ENCODE peak calls at places on chromosomes 7 and 10, in eight cellular contexts. One of them, this sample, is unnamed.

GRCh38 chr10:112136816-112137215 is 46.7 kb downstream of the GPAM start:
- DNase-seq in stimulated activated CD4-positive, alpha-beta T cell treated with anti-CD3 and anti-CD28 coated beads, Interleukin-4, amount 100 ng/mL, for 24 hours: no peak
- DNase-seq in GM20000: no peak
- DNase-seq in AG08395: no peak
- DNase-seq in NCI-H510A: no peak
- DNase-seq in stimulated activated CD8-positive, alpha-beta memory T cell treated with anti-CD3 and anti-CD28 coated beads, Interleukin-4, amount 100 ng/mL, for 4 hours: no peak
- DNase-seq in substantia nigra: no peak
- DNase-seq in neural crest cell: no peak
- DNase-seq in this sample: no peak

GRCh38 chr10:15209827-15210509 is 41.5 kb upstream of the NMT2 start:
- DNase-seq in stimulated activated CD4-positive, alpha-beta T cell treated with anti-CD3 and anti-CD28 coated beads, Interleukin-4, amount 100 ng/mL, for 24 hours: peak
- DNase-seq in GM20000: peak
- DNase-seq in AG08395: peak
- DNase-seq in NCI-H510A: peak
- DNase-seq in stimulated activated CD8-positive, alpha-beta memory T cell treated with anti-CD3 and anti-CD28 coated beads, Interleukin-4, amount 100 ng/mL, for 4 hours: peak
- DNase-seq in substantia nigra: peak
- DNase-seq in neural crest cell: peak
- DNase-seq in this sample: peak

GRCh38 chr7:29977926-29978652 is 11.5 kb downstream of the SCRN1 start:
- DNase-seq in stimulated activated CD4-positive, alpha-beta T cell treated with anti-CD3 and anti-CD28 coated beads, Interleukin-4, amount 100 ng/mL, for 24 hours: no peak
- DNase-seq in GM20000: no peak
- DNase-seq in AG08395: no peak
- DNase-seq in NCI-H510A: no peak
- DNase-seq in stimulated activated CD8-positive, alpha-beta memory T cell treated with anti-CD3 and anti-CD28 coated beads, Interleukin-4, amount 100 ng/mL, for 4 hours: no peak
- DNase-seq in substantia nigra: no peak
- DNase-seq in neural crest cell: no peak
- DNase-seq in this sample: peak

GRCh38 chr7:151460474-151460855 is 20.5 kb upstream of the CRYGN start:
- DNase-seq in stimulated activated CD4-positive, alpha-beta T cell treated with anti-CD3 and anti-CD28 coated beads, Interleukin-4, amount 100 ng/mL, for 24 hours: no peak
- DNase-seq in GM20000: no peak
- DNase-seq in AG08395: no peak
- DNase-seq in NCI-H510A: no peak
- DNase-seq in stimulated activated CD8-positive, alpha-beta memory T cell treated with anti-CD3 and anti-CD28 coated beads, Interleukin-4, amount 100 ng/mL, for 4 hours: no peak
- DNase-seq in substantia nigra: no peak
- DNase-seq in neural crest cell: no peak
- DNase-seq in this sample: no peak

GRCh38 chr10:76274933-76275332 is 843.5 kb downstream of the LRMDA start:
- DNase-seq in stimulated activated CD4-positive, alpha-beta T cell treated with anti-CD3 and anti-CD28 coated beads, Interleukin-4, amount 100 ng/mL, for 24 hours: no peak
- DNase-seq in GM20000: no peak
- DNase-seq in AG08395: no peak
- DNase-seq in NCI-H510A: no peak
- DNase-seq in stimulated activated CD8-positive, alpha-beta memory T cell treated with anti-CD3 and anti-CD28 coated beads, Interleukin-4, amount 100 ng/mL, for 4 hours: no peak
- DNase-seq in substantia nigra: no peak
- DNase-seq in neural crest cell: no peak
- DNase-seq in this sample: no peak

GRCh38 chr7:73869011-73869785 is 8.2 kb downstream of the TMEM270 start:
- DNase-seq in stimulated activated CD4-positive, alpha-beta T cell treated with anti-CD3 and anti-CD28 coated beads, Interleukin-4, amount 100 ng/mL, for 24 hours: no peak
- DNase-seq in GM20000: no peak
- DNase-seq in AG08395: no peak
- DNase-seq in NCI-H510A: no peak
- DNase-seq in stimulated activated CD8-positive, alpha-beta memory T cell treated with anti-CD3 and anti-CD28 coated beads, Interleukin-4, amount 100 ng/mL, for 4 hours: no peak
- DNase-seq in substantia nigra: no peak
- DNase-seq in neural crest cell: no peak
- DNase-seq in this sample: no peak

GRCh38 chr10:124665558-124665957 is 78.6 kb downstream of the FAM53B start:
- DNase-seq in stimulated activated CD4-positive, alpha-beta T cell treated with anti-CD3 and anti-CD28 coated beads, Interleukin-4, amount 100 ng/mL, for 24 hours: no peak
- DNase-seq in GM20000: no peak
- DNase-seq in AG08395: no peak
- DNase-seq in NCI-H510A: no peak
- DNase-seq in stimulated activated CD8-positive, alpha-beta memory T cell treated with anti-CD3 and anti-CD28 coated beads, Interleukin-4, amount 100 ng/mL, for 4 hours: no peak
- DNase-seq in substantia nigra: no peak
- DNase-seq in neural crest cell: no peak
- DNase-seq in this sample: no peak

GRCh38 chr10:19563424-19564141 is 252.6 kb upstream of the PLXDC2 start:
- DNase-seq in stimulated activated CD4-positive, alpha-beta T cell treated with anti-CD3 and anti-CD28 coated beads, Interleukin-4, amount 100 ng/mL, for 24 hours: no peak
- DNase-seq in GM20000: no peak
- DNase-seq in AG08395: no peak
- DNase-seq in NCI-H510A: no peak
- DNase-seq in stimulated activated CD8-positive, alpha-beta memory T cell treated with anti-CD3 and anti-CD28 coated beads, Interleukin-4, amount 100 ng/mL, for 4 hours: no peak
- DNase-seq in substantia nigra: no peak
- DNase-seq in neural crest cell: no peak
- DNase-seq in this sample: no peak

GRCh38 chr10:116836902-116837513 is 12.3 kb upstream of the ENO4 start:
- DNase-seq in stimulated activated CD4-positive, alpha-beta T cell treated with anti-CD3 and anti-CD28 coated beads, Interleukin-4, amount 100 ng/mL, for 24 hours: no peak
- DNase-seq in GM20000: no peak
- DNase-seq in AG08395: no peak
- DNase-seq in NCI-H510A: peak
- DNase-seq in stimulated activated CD8-positive, alpha-beta memory T cell treated with anti-CD3 and anti-CD28 coated beads, Interleukin-4, amount 100 ng/mL, for 4 hours: no peak
- DNase-seq in substantia nigra: no peak
- DNase-seq in neural crest cell: no peak
- DNase-seq in this sample: peak

GRCh38 chr7:46155367-46155766 is 234.3 kb upstream of the IGFBP3 start:
- DNase-seq in stimulated activated CD4-positive, alpha-beta T cell treated with anti-CD3 and anti-CD28 coated beads, Interleukin-4, amount 100 ng/mL, for 24 hours: no peak
- DNase-seq in GM20000: no peak
- DNase-seq in AG08395: no peak
- DNase-seq in NCI-H510A: no peak
- DNase-seq in stimulated activated CD8-positive, alpha-beta memory T cell treated with anti-CD3 and anti-CD28 coated beads, Interleukin-4, amount 100 ng/mL, for 4 hours: no peak
- DNase-seq in substantia nigra: no peak
- DNase-seq in neural crest cell: no peak
- DNase-seq in this sample: no peak

GRCh38 chr10:89793649-89794254 is 92.4 kb downstream of the KIF20B start:
- DNase-seq in stimulated activated CD4-positive, alpha-beta T cell treated with anti-CD3 and anti-CD28 coated beads, Interleukin-4, amount 100 ng/mL, for 24 hours: peak
- DNase-seq in GM20000: peak
- DNase-seq in AG08395: peak
- DNase-seq in NCI-H510A: peak
- DNase-seq in stimulated activated CD8-positive, alpha-beta memory T cell treated with anti-CD3 and anti-CD28 coated beads, Interleukin-4, amount 100 ng/mL, for 4 hours: no peak
- DNase-seq in substantia nigra: peak
- DNase-seq in neural crest cell: peak
- DNase-seq in this sample: peak

GRCh38 chr7:17633099-17633498 is 307.2 kb downstream of the SNX13 start:
- DNase-seq in stimulated activated CD4-positive, alpha-beta T cell treated with anti-CD3 and anti-CD28 coated beads, Interleukin-4, amount 100 ng/mL, for 24 hours: no peak
- DNase-seq in GM20000: no peak
- DNase-seq in AG08395: peak
- DNase-seq in NCI-H510A: no peak
- DNase-seq in stimulated activated CD8-positive, alpha-beta memory T cell treated with anti-CD3 and anti-CD28 coated beads, Interleukin-4, amount 100 ng/mL, for 4 hours: no peak
- DNase-seq in substantia nigra: no peak
- DNase-seq in neural crest cell: no peak
- DNase-seq in this sample: no peak

GRCh38 chr10:27330074-27330473 is 89.5 kb upstream of the ACBD5 start:
- DNase-seq in stimulated activated CD4-positive, alpha-beta T cell treated with anti-CD3 and anti-CD28 coated beads, Interleukin-4, amount 100 ng/mL, for 24 hours: no peak
- DNase-seq in GM20000: no peak
- DNase-seq in AG08395: no peak
- DNase-seq in NCI-H510A: no peak
- DNase-seq in stimulated activated CD8-positive, alpha-beta memory T cell treated with anti-CD3 and anti-CD28 coated beads, Interleukin-4, amount 100 ng/mL, for 4 hours: no peak
- DNase-seq in substantia nigra: no peak
- DNase-seq in neural crest cell: no peak
- DNase-seq in this sample: no peak

GRCh38 chr7:117118579-117119180 is 165.4 kb downstream of the ST7 start:
- DNase-seq in stimulated activated CD4-positive, alpha-beta T cell treated with anti-CD3 and anti-CD28 coated beads, Interleukin-4, amount 100 ng/mL, for 24 hours: no peak
- DNase-seq in GM20000: no peak
- DNase-seq in AG08395: no peak
- DNase-seq in NCI-H510A: no peak
- DNase-seq in stimulated activated CD8-positive, alpha-beta memory T cell treated with anti-CD3 and anti-CD28 coated beads, Interleukin-4, amount 100 ng/mL, for 4 hours: no peak
- DNase-seq in substantia nigra: no peak
- DNase-seq in neural crest cell: no peak
- DNase-seq in this sample: no peak

This sample was measured in NCI-H146.